ENCODE peak calls at places on chromosomes 2 and 18, in six cellular contexts. V is psoas muscle, Q is HCT116, A is mammary epithelial cell, G is left lung, D is hepatocyte. H is an unnamed sample.

GRCh38 chr2:88999365-88999764 is 307.9 kb downstream of the RPIA start:
- DNase-seq in A (no peak), D (no peak), G (no peak), Q (no peak), V (no peak), H (no peak)

GRCh38 chr2:156864230-156864629 is 393.3 kb upstream of the GALNT5 start:
- DNase-seq in A (no peak), G (no peak), Q (no peak), V (no peak), D (no peak), H (no peak)

GRCh38 chr2:175111200-175111657 is 56.8 kb downstream of the ATF2 start:
- DNase-seq in D (peak; percentile 41), G (no peak), A (peak; percentile 34), Q (peak; percentile 31), V (no peak), H (no peak)

GRCh38 chr2:222891890-222892289 is 31.1 kb downstream of the ACSL3 start:
- DNase-seq in A (no peak), Q (no peak), V (no peak), G (no peak), D (no peak), H (no peak)

GRCh38 chr2:58709687-58710354 is 468.7 kb upstream of the FANCL start:
- DNase-seq in A (no peak), V (no peak), Q (no peak), G (no peak), D (no peak), H (no peak)

GRCh38 chr2:134189009-134189717 is 64.7 kb upstream of the MGAT5 start:
- DNase-seq in V (no peak), G (no peak), D (peak; percentile 31), A (peak; percentile 96), Q (peak; percentile 13), H (no peak)

GRCh38 chr2:45380131-45380836 is 230.8 kb downstream of the SRBD1 start:
- DNase-seq in G (no peak), Q (no peak), V (no peak), A (peak; percentile 45), D (peak; percentile 49), H (no peak)

GRCh38 chr2:240502059-240502429 is 55.7 kb downstream of the ANKMY1 start:
- DNase-seq in D (peak; percentile 1), A (no peak), V (no peak), G (peak; percentile 41), Q (no peak), H (no peak)

GRCh38 chr2:39696838-39697237 is 31.1 kb downstream of the TMEM178A start:
- DNase-seq in Q (no peak), V (no peak), A (peak; percentile 53), D (peak; percentile 15), G (no peak), H (no peak)

DNA sequence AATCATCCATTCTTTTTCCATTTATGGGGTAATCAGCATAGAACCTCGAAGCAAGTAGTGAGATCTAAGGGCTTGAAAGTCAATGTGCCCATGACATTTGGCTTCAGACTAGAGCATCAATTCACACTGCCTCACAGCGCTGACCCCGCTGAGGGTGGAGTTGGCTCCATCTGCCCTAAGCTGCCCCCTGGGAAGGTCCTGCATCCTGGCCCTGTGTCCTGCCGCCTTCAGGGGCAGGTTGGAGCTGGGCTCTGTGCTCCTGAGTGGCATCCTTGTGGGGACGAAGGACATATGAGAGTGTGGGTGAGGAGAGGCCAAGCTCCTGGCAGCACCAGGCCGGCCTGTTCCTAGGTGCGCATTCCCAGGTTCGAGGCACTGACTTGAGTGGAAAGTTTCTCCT is 249.4 kb downstream of the FHOD3 start:
- DNase-seq in V (no peak), D (no peak), Q (no peak), G (no peak), A (no peak), H (no peak)
- H3K4me1 ChIP-seq in V (peaks cover 4% of the 10 kb centered on the region), D (no peaks in the 10 kb centered on the region), Q (no peaks in the 10 kb centered on the region), G (no peaks in the 10 kb centered on the region), A (peaks cover 20% of the 10 kb centered on the region), H (peaks cover 42% of the 10 kb centered on the region)

DNA sequence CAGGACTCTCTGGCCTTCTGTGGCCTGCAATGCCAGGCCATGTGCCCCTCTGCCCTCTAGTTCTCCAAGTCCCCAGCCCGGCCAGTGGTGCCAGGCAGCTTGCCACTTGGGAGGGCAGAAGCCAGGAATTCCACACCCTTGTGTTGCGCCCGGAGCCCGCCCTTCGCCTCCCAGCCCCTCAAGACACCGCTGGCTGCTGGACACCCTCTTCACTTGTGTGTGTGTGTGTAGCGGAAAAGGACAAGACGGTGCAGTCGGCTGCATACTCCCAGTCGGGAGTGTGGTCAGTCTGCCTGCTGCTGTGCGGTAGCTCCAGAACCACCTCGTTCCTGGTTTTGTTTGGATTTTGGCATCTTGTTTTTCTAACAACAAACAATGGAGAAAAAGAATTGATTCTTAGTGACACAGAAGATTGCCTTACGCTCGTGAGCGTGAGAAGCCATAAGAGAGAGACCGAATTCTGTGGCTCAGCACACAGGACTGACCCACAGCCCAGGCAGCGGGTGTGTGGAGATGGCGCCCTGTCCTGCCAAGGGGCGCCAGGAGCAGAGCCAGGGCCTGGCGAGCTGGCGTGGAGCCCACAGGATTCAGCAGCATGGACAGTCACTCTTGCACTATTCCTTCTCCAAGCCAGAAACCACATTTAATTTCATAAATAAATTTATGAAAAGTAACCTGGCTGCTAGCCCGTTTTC is 46.5 kb downstream of the FAM168B start:
- DNase-seq in Q (no peak), D (no peak), G (no peak), V (no peak), A (no peak), H (no peak)
- H3K27ac ChIP-seq in Q (no peak overlapping the region), D (no peak overlapping the region), G (no peak overlapping the region), V (peak overlapping the region; percentile 41), A (no peak overlapping the region), H (no peak overlapping the region)

DNA sequence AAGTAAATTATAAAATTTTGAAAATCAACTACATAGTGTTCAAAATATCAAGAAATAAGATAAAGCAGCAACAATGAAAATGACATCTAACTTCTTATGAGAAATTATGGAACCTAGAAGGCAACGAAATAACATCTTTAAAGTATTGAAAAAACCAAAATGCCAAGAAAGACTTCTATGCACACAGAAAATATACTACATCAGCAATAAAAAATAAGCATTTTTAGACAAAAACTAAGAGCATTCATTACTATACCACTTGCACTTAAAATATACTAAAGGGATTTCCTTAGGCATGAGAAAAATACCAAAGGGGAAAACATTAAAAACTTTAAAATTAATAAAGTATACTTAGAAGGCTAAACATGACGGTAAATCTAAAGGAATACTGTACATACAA is 556.3 kb downstream of the NUP35 start:
- DNase-seq in A (no peak), G (no peak), D (no peak), Q (no peak), V (no peak), H (no peak)
- TF ChIP-seq CTCF in A (no peak), G (no peak), D (no peak), Q (no peak), V (no peak), H (no peak)

DNA sequence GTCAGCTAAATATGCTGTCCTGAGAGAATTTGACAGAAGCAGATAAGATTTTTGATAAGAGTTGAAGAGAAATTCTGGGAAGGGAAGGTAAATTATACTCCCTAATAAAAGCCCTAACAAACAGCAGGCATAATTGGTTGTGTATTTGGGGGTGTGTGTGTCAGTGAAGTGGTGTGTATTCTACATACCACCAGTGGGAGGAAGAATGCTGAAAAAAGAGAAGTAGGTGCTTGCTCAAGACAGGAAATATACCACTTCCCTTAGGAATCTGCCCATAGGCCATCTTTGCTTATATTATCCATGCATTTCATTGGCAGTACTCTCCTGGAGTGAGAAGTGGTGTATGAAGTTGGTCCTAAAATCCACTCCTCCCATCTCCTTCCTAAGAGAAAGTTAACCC is 76.2 kb downstream of the FMNL2 start:
- DNase-seq in D (no peak), A (no peak), G (no peak), V (no peak), Q (no peak), H (no peak)
- H3K4me1 ChIP-seq in D (peaks cover 16% of the 10 kb centered on the region), A (peaks cover 48% of the 10 kb centered on the region), G (peaks cover 65% of the 10 kb centered on the region), V (peaks cover 60% of the 10 kb centered on the region), Q (peaks cover 58% of the 10 kb centered on the region), H (peaks cover 46% of the 10 kb centered on the region)

GRCh38 chr18:79680100-79680879 is 687 bp downstream of the CTDP1 start:
- DNase-seq in G (peak; percentile 87), Q (no peak), V (peak; percentile 49), D (peak; percentile 78), A (peak; percentile 44), H (no peak)

GRCh38 chr18:79677840-79678239 is 1.8 kb upstream of the CTDP1 start:
- DNase-seq in G (no peak), Q (no peak), D (no peak), V (no peak), A (no peak), H (no peak)

GRCh38 chr18:79679552-79680099 is at the start of gene CTDP1:
- DNase-seq in D (peak; percentile 98), G (peak; percentile 96), Q (peak; percentile 81), V (peak; percentile 94), A (peak; percentile 90), H (peak; percentile 91)

GRCh38 chr18:79678665-79679551 is 695 bp upstream of the CTDP1 start:
- DNase-seq in A (peak; percentile 99), Q (peak; percentile 97), G (peak; percentile 99), V (peak; percentile 99), D (peak; percentile 99), H (peak; percentile 99)

GRCh38 chr18:79677221-79677620 is 2.4 kb upstream of the CTDP1 start:
- DNase-seq in G (no peak), D (no peak), A (no peak), V (no peak), Q (no peak), H (no peak)
- H3K27ac ChIP-seq in G (no peak overlapping the region), D (no peak overlapping the region), A (no peak overlapping the region), V (peak overlapping the region; percentile 36), Q (no peak overlapping the region), H (no peak overlapping the region)

GRCh38 chr2:233084488-233084887 is 24.3 kb downstream of the INPP5D start:
- DNase-seq in V (peak; percentile 37), A (no peak), Q (no peak), D (no peak), G (no peak), H (peak; percentile 54)

GRCh38 chr2:233083782-233084181 is 23.6 kb downstream of the INPP5D start:
- DNase-seq in G (no peak), V (no peak), D (no peak), A (no peak), Q (no peak), H (no peak)

GRCh38 chr2:233082934-233083755 is 23.0 kb downstream of the INPP5D start:
- DNase-seq in V (no peak), Q (no peak), D (no peak), A (no peak), G (no peak), H (no peak)

GRCh38 chr2:233085839-233086150 is 25.7 kb downstream of the INPP5D start:
- DNase-seq in A (no peak), G (no peak), D (no peak), Q (no peak), V (no peak), H (no peak)

DNA sequence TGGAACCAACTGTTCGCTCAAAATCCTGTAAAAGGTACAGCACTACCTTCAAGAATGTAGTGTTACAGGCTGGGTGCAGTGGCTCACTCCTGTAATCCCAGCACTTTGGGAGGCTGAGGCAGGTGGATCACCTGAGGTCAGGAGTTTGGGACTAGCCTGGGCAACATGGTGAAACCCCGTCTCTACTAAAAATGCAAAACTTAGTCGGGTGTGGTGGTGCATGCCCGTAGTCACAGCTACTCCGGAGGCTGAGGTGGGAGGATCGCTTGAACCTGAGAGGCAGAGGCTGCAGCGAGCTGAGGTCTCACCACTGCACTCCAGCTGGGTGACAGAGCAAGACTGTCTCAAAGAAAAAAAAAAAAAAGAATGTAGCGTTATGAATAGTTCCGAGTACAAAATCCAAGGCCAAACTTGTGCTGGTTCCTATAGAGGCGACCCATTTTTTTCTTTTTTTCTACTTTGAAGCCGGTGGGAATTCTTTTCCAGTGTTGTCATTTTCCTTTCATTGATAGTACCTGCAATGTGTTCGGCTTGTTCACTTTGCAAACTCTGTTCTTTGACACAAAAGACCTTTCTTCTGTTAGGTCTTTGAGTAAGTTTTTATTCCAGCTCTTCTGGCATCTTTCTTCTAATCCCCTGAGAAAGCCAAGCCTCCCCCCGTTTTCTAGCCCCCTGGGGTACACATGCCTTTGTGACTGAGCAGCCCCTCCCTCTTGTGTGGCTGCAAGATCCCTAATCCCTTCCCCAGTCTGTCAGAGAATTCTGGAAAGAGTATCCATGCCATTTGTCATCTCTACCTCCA is 25.1 kb downstream of the INPP5D start:
- DNase-seq in Q (no peak), A (no peak), G (no peak), D (no peak), V (no peak), H (no peak)
- TF ChIP-seq CTCF in Q (no peak), A (no peak), G (no peak), D (no peak), V (no peak), H (no peak)